ENCODE peak calls at places on chromosomes 7 and 10, in six cellular contexts. F, P, G, X, T and J are unnamed samples.

GRCh38 chr7:73435471-73436009 is 2.0 kb downstream of the FZD9 start:
- DNase-seq in P (no peak), G (no peak), T (no peak), X (no peak), F (no peak), J (no peak)

GRCh38 chr10:103839513-103839864 is 15.9 kb downstream of the SH3PXD2A start:
- DNase-seq in X (no peak), G (no peak), P (no peak), T (no peak), F (no peak), J (no peak)

GRCh38 chr10:43965033-43965917 is 316.6 kb upstream of the ZNF32 start:
- DNase-seq in G (peak; percentile 20), T (no peak), P (peak; percentile 74), F (peak; percentile 6), X (peak; percentile 53), J (no peak)

GRCh38 chr7:103594186-103594585 is 148.2 kb upstream of the SLC26A5 start:
- DNase-seq in T (no peak), F (no peak), G (no peak), X (no peak), P (no peak), J (no peak)

GRCh38 chr7:80905334-80905733 is 13.5 kb downstream of the SEMA3C start:
- DNase-seq in T (no peak), G (no peak), X (no peak), F (no peak), P (no peak), J (no peak)

GRCh38 chr7:156021476-156021875 is 209.2 kb upstream of the SHH start:
- DNase-seq in P (no peak), T (no peak), X (no peak), G (no peak), F (no peak), J (no peak)

GRCh38 chr10:133364645-133365431 is 7.0 kb upstream of the FUOM start:
- DNase-seq in X (no peak), G (no peak), P (no peak), T (no peak), F (no peak), J (no peak)

GRCh38 chr10:30062582-30062981 is 3.2 kb upstream of the JCAD start:
- DNase-seq in F (no peak), X (no peak), P (no peak), G (no peak), T (no peak), J (no peak)

GRCh38 chr10:132204781-132205473 is 18.2 kb downstream of the DPYSL4 start:
- DNase-seq in T (no peak), P (no peak), F (no peak), G (no peak), X (no peak), J (no peak)

GRCh38 chr7:95324396-95324795 is at the start of gene PON1:
- DNase-seq in F (no peak), X (no peak), G (no peak), T (peak; percentile 62), P (no peak), J (peak; percentile 36)

GRCh38 chr7:72109566-72109965 is 302.6 kb downstream of the CALN1 start:
- DNase-seq in X (no peak), P (no peak), T (no peak), G (no peak), F (no peak), J (no peak)

GRCh38 chr7:152899482-152900166 is 140.1 kb downstream of the ACTR3B start:
- DNase-seq in P (no peak), T (no peak), G (no peak), X (peak; percentile 81), F (no peak), J (no peak)

GRCh38 chr10:104103956-104104355 is 18.0 kb upstream of the SFR1 start:
- DNase-seq in X (no peak), F (no peak), P (no peak), G (no peak), T (no peak), J (no peak)

GRCh38 chr10:86968271-86968993 is at the start of gene ADIRF:
- DNase-seq in G (no peak), F (no peak), X (peak; percentile 86), P (peak; percentile 54), T (no peak), J (no peak)

GRCh38 chr10:2926918-2927660 is 140.3 kb upstream of the PFKP start:
- DNase-seq in G (no peak), P (no peak), T (no peak), F (no peak), X (no peak), J (no peak)

GRCh38 chr10:127925471-127926207 is 18.7 kb downstream of the PTPRE start:
- DNase-seq in P (no peak), F (no peak), X (no peak), T (no peak), G (no peak), J (no peak)

GRCh38 chr10:72303424-72304128 is 29.9 kb downstream of the DDIT4 start:
- DNase-seq in T (no peak), F (no peak), X (no peak), P (no peak), G (no peak), J (no peak)

GRCh38 chr10:72089618-72090017 is 1.3 kb upstream of the SPOCK2 start:
- DNase-seq in P (no peak), T (peak; percentile 14), G (no peak), F (no peak), X (no peak), J (no peak)

GRCh38 chr7:135447783-135448182 is 62.1 kb downstream of the CNOT4 start:
- DNase-seq in F (no peak), T (peak; percentile 87), X (no peak), G (no peak), P (no peak), J (no peak)

GRCh38 chr7:116228241-116228640 is 17.9 kb downstream of the TES start:
- DNase-seq in T (no peak), G (no peak), X (no peak), F (no peak), P (no peak), J (no peak)

GRCh38 chr7:101093907-101094306 is 8.6 kb downstream of the TRIM56 start:
- DNase-seq in X (no peak), T (no peak), G (peak; percentile 93), P (peak; percentile 84), F (no peak), J (no peak)